ENCODE peak calls at places on chromosomes 2 and 18, in four cellular contexts. S, Z, N and G are unnamed samples.
A peak's percentile ranks its signal among the peaks of the same experiment; 100 is the strongest.

GRCh38 chr2:108428286-108429009 is 20.6 kb upstream of the GCC2 start:
- DNase-seq in S (no peak), Z (no peak), N (no peak), G (no peak)

GRCh38 chr2:135164431-135164830 is 112.3 kb downstream of the RAB3GAP1 start:
- DNase-seq in S (peak; percentile 20), Z (no peak), N (no peak), G (peak; percentile 11)

GRCh38 chr2:34242741-34243123 is 643.6 kb upstream of the FAM98A start:
- DNase-seq in S (peak; percentile 18), Z (no peak), N (no peak), G (no peak)

GRCh38 chr2:47070920-47071824 is 83.9 kb downstream of the STPG4 start:
- DNase-seq in S (peak; percentile 71), Z (peak; percentile 15), N (peak; percentile 68), G (no peak)

GRCh38 chr2:40439473-40439872 is 12.4 kb downstream of the SLC8A1 start:
- DNase-seq in S (no peak), Z (no peak), N (no peak), G (no peak)

GRCh38 chr2:119859528-119859927 is 99.8 kb downstream of the PTPN4 start:
- DNase-seq in S (no peak), Z (no peak), N (no peak), G (no peak)

GRCh38 chr18:9742588-9743131 is 34.6 kb downstream of the RAB31 start:
- DNase-seq in S (no peak), Z (no peak), N (no peak), G (no peak)

GRCh38 chr2:31440764-31441163 is 26.2 kb upstream of the XDH start:
- DNase-seq in S (peak; percentile 65), Z (no peak), N (no peak), G (peak; percentile 31)

GRCh38 chr2:186456941-186457340 is 29.1 kb upstream of the ZC3H15 start:
- DNase-seq in S (peak; percentile 82), Z (no peak), N (no peak), G (peak; percentile 61)

GRCh38 chr18:40676676-40677075 is 1278.4 kb upstream of the PIK3C3 start:
- DNase-seq in S (no peak), Z (no peak), N (no peak), G (no peak)

GRCh38 chr18:11794195-11794594 is 57.0 kb upstream of the CHMP1B start:
- DNase-seq in S (no peak), Z (no peak), N (no peak), G (no peak)

GRCh38 chr2:44477657-44478414 is 116.1 kb downstream of the CAMKMT start:
- DNase-seq in S (no peak), Z (no peak), N (no peak), G (no peak)

GRCh38 chr2:200609027-200609614 is 23.3 kb downstream of the AOX1 start:
- DNase-seq in S (no peak), Z (no peak), N (no peak), G (no peak)

GRCh38 chr2:235142588-235142987 is 190.8 kb downstream of the SH3BP4 start:
- DNase-seq in S (no peak), Z (no peak), N (no peak), G (no peak)

DNA sequence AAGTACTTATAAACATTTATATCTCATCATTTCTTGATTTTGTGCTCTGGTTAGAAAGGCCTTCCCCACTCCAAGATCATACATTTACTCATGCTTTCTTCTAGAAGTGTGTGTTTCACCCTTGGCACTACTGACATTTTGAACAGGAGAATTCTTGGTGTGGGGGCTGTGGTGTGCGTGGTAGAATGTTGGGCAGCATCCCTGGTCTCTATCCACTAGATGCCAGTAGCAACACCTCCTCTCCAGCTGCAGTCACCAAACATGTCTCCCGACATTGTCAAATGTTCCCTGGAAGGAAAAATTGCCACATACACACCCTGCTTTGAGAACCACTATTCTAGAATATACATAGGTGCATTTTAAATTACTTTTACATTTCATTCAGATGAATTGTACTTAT is 8.7 kb upstream of the TGIF1 start:
- DNase-seq in S (no peak), Z (peak; percentile 17), N (peak; percentile 46), G (no peak)
- TF ChIP-seq CTCF in S (peak; percentile 26), Z (peak; percentile 55), N (no peak), G (peak; percentile 44)

GRCh38 chr2:9354318-9354717 is 69.0 kb downstream of the ITGB1BP1 start:
- DNase-seq in S (no peak), Z (no peak), N (no peak), G (no peak)

GRCh38 chr2:9359463-9359862 is 63.9 kb downstream of the ITGB1BP1 start:
- DNase-seq in S (no peak), Z (no peak), N (no peak), G (no peak)

GRCh38 chr2:9358846-9359245 is 64.5 kb downstream of the ITGB1BP1 start:
- DNase-seq in S (no peak), Z (no peak), N (no peak), G (no peak)

GRCh38 chr2:9356336-9356735 is 67.0 kb downstream of the ITGB1BP1 start:
- DNase-seq in S (no peak), Z (no peak), N (no peak), G (no peak)

GRCh38 chr2:9355270-9355669 is 68.1 kb downstream of the ITGB1BP1 start:
- DNase-seq in S (no peak), Z (no peak), N (no peak), G (no peak)
- H3K4me3 ChIP-seq in S (no peak overlapping the region), Z (no peak overlapping the region), N (no peak overlapping the region), G (no peak overlapping the region)

GRCh38 chr2:142603761-142604160 is 273.7 kb upstream of the KYNU start:
- DNase-seq in S (peak; percentile 3), Z (no peak), N (no peak), G (no peak)
- TF ChIP-seq CTCF in S (no peak), Z (peak; percentile 66), N (no peak), G (peak; percentile 37)

GRCh38 chr2:183153967-183154366 is 29.7 kb downstream of the NUP35 start:
- DNase-seq in S (no peak), Z (no peak), N (no peak), G (no peak)

GRCh38 chr2:183162362-183162761 is 38.1 kb downstream of the NUP35 start:
- DNase-seq in S (peak; percentile 62), Z (no peak), N (no peak), G (peak; percentile 4)

DNA sequence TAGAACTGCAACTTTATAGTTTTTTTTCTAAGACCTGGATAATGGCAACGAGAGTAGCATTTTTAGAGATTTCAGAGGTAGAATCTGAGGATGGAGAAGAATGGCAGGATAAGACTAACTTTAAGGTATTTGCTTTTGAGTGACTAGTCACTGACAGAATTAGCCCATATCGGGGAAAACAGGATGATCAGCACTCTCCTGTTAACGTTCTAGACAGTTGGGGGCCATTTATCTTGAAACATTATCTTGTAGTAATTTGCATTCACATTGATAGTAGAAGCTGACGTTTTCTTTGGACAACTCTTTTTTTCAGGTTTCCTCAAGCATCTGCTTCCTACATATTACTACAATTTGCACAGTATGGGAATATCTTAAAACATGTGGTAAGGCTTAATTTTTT is 32.9 kb downstream of the NUP35 start:
- DNase-seq in S (no peak), Z (no peak), N (no peak), G (no peak)
- H3K4me3 ChIP-seq in S (no peak overlapping the region), Z (no peak overlapping the region), N (no peak overlapping the region), G (no peak overlapping the region)

GRCh38 chr2:25198209-25198525 is 29.8 kb upstream of the POMC start:
- DNase-seq in S (no peak), Z (no peak), N (no peak), G (no peak)

GRCh38 chr2:25201794-25202193 is 33.4 kb upstream of the POMC start:
- DNase-seq in S (no peak), Z (no peak), N (no peak), G (no peak)

GRCh38 chr2:25204190-25204838 is 35.9 kb upstream of the POMC start:
- DNase-seq in S (no peak), Z (no peak), N (peak; percentile 66), G (no peak)

GRCh38 chr2:25202290-25202689 is 33.9 kb upstream of the POMC start:
- DNase-seq in S (no peak), Z (no peak), N (no peak), G (no peak)

DNA sequence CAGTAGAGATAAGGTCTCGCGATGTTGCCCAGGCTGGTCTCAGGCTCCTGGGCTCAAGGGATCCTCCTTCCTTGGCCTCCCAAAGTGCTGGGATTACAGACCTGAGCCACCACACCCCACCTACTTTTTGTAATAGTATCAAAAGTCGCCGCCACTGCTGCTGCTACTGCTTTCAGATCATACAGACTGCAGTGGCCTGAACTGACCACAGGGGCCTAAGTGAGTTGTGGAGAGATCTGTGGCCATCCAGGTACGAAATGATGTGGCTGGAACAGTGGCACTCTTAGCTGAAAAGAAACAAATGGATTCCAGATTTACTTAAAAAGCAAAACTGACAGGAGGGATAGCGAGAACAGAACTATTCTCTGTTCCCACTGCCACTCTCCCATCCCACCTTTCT is 32.9 kb upstream of the POMC start:
- DNase-seq in S (no peak), Z (no peak), N (peak; percentile 55), G (no peak)
- TF ChIP-seq CTCF in S (peak; percentile 45), Z (peak; percentile 50), N (peak; percentile 35), G (peak; percentile 42)

DNA sequence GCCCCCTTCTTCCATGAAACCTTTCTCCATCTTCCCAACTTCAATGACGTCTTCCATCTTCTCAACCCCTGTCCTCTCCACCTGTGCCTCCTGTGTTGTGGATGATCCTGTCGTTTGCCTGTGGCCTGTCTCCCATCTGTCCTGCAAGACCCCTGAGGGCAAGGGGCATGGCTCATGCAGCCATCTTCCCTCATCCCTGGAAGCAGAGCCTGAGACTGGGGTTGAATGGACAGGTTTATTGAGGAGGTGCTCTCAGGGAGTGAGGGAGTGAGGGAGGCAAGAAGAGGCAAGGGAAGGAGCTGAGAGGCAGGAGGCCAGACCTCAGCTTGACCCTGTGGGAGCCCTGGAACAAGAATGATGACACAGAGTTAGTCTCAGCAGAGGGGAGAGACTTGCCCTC is 7.3 kb downstream of the SPATA3 start:
- DNase-seq in S (no peak), Z (no peak), N (no peak), G (no peak)
- H3K4me3 ChIP-seq in S (no peak overlapping the region), Z (no peak overlapping the region), N (no peak overlapping the region), G (no peak overlapping the region)

DNA sequence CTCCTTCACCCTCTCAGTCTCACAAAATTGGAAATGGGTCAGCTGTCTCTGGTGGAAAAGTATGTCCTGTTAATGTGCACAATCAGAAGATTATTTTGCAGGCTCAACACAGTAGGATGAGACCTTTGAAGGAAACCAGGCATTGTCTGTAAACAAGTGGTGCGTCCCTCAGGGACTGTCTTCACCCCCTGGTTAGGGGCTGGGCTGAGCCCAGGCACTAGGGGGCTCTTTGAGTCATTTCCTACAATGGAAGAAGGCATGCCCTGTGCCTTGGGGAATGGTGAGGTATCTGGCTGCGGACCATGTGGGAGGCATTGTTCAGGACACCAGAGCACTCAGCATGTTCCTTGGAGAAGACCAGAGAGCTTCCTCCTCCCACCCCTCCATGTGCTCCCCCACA is 26.8 kb downstream of the PKDCC start:
- DNase-seq in S (no peak), Z (no peak), N (no peak), G (no peak)
- TF ChIP-seq CTCF in S (no peak), Z (peak; percentile 56), N (no peak), G (peak; percentile 10)